ENCODE peak calls at places on chromosomes 2 and 18, in six cellular contexts. L is CD8-positive, alpha-beta T cell; C is CD4-positive, alpha-beta T cell; P is stomach; N is breast epithelium; Z is aorta. E is an unnamed sample.

GRCh38 chr18:77108001-77108692 is 24.4 kb downstream of the MBP start:
- DNase-seq in L (peak; percentile 34), C (no peak), P (no peak), N (peak; percentile 57), Z (peak; percentile 75), E (no peak)

GRCh38 chr2:209517436-209517835 is 93.6 kb downstream of the MAP2 start:
- DNase-seq in L (no peak), C (no peak), P (no peak), N (no peak), Z (no peak), E (no peak)

GRCh38 chr18:3923750-3924149 is 473.8 kb downstream of the TGIF1 start:
- DNase-seq in L (no peak), C (no peak), P (no peak), N (no peak), Z (no peak), E (no peak)

GRCh38 chr2:159807183-159808037 is 9.4 kb upstream of the CD302 start:
- DNase-seq in L (no peak), C (no peak), P (peak; percentile 42), N (no peak), Z (no peak), E (peak; percentile 81)

GRCh38 chr2:96734899-96735585 is 4.8 kb downstream of the LMAN2L start:
- DNase-seq in L (no peak), C (no peak), P (no peak), N (no peak), Z (no peak), E (no peak)

GRCh38 chr2:98128556-98129109 is 41.7 kb downstream of the VWA3B start:
- DNase-seq in L (no peak), C (no peak), P (no peak), N (no peak), Z (no peak), E (no peak)

GRCh38 chr2:98027535-98027934 is 31.8 kb upstream of the TMEM131 start:
- DNase-seq in L (no peak), C (no peak), P (no peak), N (no peak), Z (no peak), E (no peak)

GRCh38 chr2:11248-11941 is 34.9 kb downstream of the FAM110C start:
- DNase-seq in L (peak; percentile 54), C (peak; percentile 51), P (peak; percentile 66), N (peak; percentile 32), Z (peak; percentile 64), E (peak; percentile 98)

GRCh38 chr2:236371010-236371409 is 106.8 kb upstream of the ASB18 start:
- DNase-seq in L (no peak), C (no peak), P (no peak), N (no peak), Z (no peak), E (no peak)

GRCh38 chr2:55511508-55512124 is 7.9 kb upstream of the CFAP36 start:
- DNase-seq in L (no peak), C (no peak), P (no peak), N (no peak), Z (no peak), E (peak; percentile 72)

GRCh38 chr18:79738041-79738461 is 58.4 kb downstream of the CTDP1 start:
- DNase-seq in L (no peak), C (no peak), P (no peak), N (no peak), Z (peak; percentile 26), E (no peak)

GRCh38 chr2:119024152-119024551 is 82.2 kb downstream of the MARCO start:
- DNase-seq in L (peak; percentile 7), C (no peak), P (no peak), N (no peak), Z (no peak), E (peak; percentile 35)

DNA sequence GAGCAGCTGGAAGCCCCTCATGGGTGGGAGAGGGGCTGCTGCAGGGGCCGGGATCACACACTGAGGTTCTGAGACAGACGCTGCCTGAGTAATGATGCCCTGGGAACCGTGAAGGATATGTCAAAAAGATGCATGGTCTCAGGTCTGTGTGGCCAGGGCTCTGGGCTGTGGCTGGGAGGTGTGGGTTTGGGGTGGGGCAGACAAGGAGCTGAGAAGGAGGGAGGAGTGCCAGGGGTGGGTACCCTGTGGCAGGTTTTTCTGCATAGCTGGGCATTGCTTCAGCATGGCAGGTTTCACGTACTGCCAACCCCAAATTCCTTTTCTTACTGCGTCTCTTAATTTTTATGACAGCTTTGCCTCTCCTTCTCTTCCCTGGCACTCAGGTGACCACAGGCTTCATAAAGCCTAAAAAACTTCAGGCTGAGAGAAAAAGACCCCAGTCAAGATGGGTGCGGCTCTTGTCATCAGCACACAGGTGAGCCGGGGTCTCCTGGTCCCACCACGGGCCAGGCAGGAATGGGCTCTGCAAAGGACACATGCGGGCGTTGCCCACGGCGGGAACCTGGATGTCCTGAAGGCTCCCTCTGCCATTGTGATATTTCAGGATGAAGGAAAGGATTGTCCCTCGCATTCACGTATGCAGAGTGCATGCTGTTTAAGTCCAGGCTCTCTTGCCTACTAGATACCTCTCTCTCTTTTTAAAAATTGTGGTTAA is 18.0 kb downstream of the MALL start:
- DNase-seq in L (no peak), C (no peak), P (no peak), N (peak; percentile 77), Z (no peak), E (peak; percentile 30)
- H3K9me3 ChIP-seq in L (no peaks in the 10 kb centered on the region), C (no peaks in the 10 kb centered on the region), P (no peaks in the 10 kb centered on the region), N (no peaks in the 10 kb centered on the region), Z (no peaks in the 10 kb centered on the region), E (no peaks in the 10 kb centered on the region)

GRCh38 chr2:84478867-84479266 is 19.8 kb upstream of the SUCLG1 start:
- DNase-seq in L (no peak), C (no peak), P (no peak), N (no peak), Z (no peak), E (no peak)
- H3K9me3 ChIP-seq in L (no peaks in the 10 kb centered on the region), C (no peaks in the 10 kb centered on the region), P (peaks cover 15% of the 10 kb centered on the region), N (peaks cover 6% of the 10 kb centered on the region), Z (no peaks in the 10 kb centered on the region), E (peaks cover 29% of the 10 kb centered on the region)

DNA sequence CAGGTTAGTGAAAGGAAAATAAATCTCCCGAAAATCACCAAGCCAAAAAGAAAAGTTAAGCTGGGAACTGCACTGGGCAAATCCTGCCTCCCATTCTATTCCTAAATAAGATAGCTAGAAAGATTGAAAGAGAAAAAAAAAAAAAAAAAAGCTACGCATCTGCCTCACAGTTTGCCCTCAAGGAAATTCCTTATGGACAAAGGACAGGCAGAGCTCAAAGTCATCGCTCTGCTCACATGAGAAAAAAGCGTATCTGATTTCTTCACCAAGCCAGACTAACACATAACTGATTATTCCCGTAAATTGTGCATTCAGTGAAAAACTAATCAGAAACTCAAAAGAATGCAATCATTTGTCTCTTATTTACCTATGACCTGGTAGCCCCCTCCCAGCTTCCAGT is 50.0 kb downstream of the PUM2 start:
- DNase-seq in L (no peak), C (no peak), P (no peak), N (no peak), Z (no peak), E (no peak)
- H3K9me3 ChIP-seq in L (no peaks in the 10 kb centered on the region), C (no peaks in the 10 kb centered on the region), P (no peaks in the 10 kb centered on the region), N (no peaks in the 10 kb centered on the region), Z (no peaks in the 10 kb centered on the region), E (peaks cover 7% of the 10 kb centered on the region)

GRCh38 chr2:173326806-173327205 is 27.9 kb upstream of the CDCA7 start:
- DNase-seq in L (no peak), C (no peak), P (no peak), N (no peak), Z (no peak), E (no peak)

GRCh38 chr2:173323371-173323770 is 31.3 kb upstream of the CDCA7 start:
- DNase-seq in L (no peak), C (no peak), P (no peak), N (no peak), Z (no peak), E (no peak)

GRCh38 chr2:173327421-173327820 is 27.3 kb upstream of the CDCA7 start:
- DNase-seq in L (no peak), C (no peak), P (no peak), N (no peak), Z (no peak), E (no peak)
- H3K9me3 ChIP-seq in L (peaks cover 3% of the 10 kb centered on the region), C (peaks cover 31% of the 10 kb centered on the region), P (peaks cover 73% of the 10 kb centered on the region), N (peaks cover 22% of the 10 kb centered on the region), Z (peaks cover 17% of the 10 kb centered on the region), E (peaks cover 75% of the 10 kb centered on the region)

E was measured in endodermal cell.